ENCODE peak calls at places on chromosome 17, in five cellular contexts. Z, F, B, O and M are unnamed samples.

GRCh38 chr17:78884148-78884870 is 18.7 kb downstream of the CEP295NL start:
- DNase-seq in Z (no peak), O (no peak), F (peak), B (peak), M (no peak)

GRCh38 chr17:19728114-19728495 is 11.7 kb upstream of the SLC47A2 start:
- DNase-seq in B (peak), Z (no peak), O (peak), F (peak), M (peak)

GRCh38 chr17:40063034-40063765 is 435 bp downstream of the THRA start:
- DNase-seq in F (peak), O (peak), B (peak), Z (no peak), M (no peak)

GRCh38 chr17:3890082-3890892 is 2.6 kb downstream of the CAMKK1 start:
- DNase-seq in F (peak), Z (no peak), O (peak), B (peak), M (peak)

GRCh38 chr17:62692721-62693431 is 65.4 kb downstream of the MRC2 start:
- DNase-seq in B (peak), O (no peak), F (no peak), Z (no peak), M (peak)

GRCh38 chr17:266701-267656 is 85.5 kb upstream of the DOC2B start:
- DNase-seq in Z (no peak), O (peak), B (no peak), F (peak), M (no peak)

GRCh38 chr17:17343896-17344506 is 40.8 kb downstream of the NT5M start:
- DNase-seq in O (no peak), B (no peak), Z (no peak), F (peak), M (no peak)

GRCh38 chr17:50641339-50641725 is 6.7 kb downstream of the ABCC3 start:
- DNase-seq in Z (no peak), B (no peak), F (no peak), O (no peak), M (no peak)

GRCh38 chr17:19867654-19868395 is at the start of gene ULK2:
- DNase-seq in F (peak), Z (no peak), B (peak), O (peak), M (peak)

GRCh38 chr17:56699186-56699895 is 105.8 kb downstream of the NOG start:
- DNase-seq in O (peak), B (peak), F (peak), Z (no peak), M (peak)

GRCh38 chr17:8212312-8213180 is 2.2 kb upstream of the AURKB start:
- DNase-seq in Z (no peak), B (peak), F (no peak), O (no peak), M (no peak)

GRCh38 chr17:60525347-60525623 is 757 bp downstream of the APPBP2 start:
- DNase-seq in Z (no peak), F (no peak), O (peak), B (peak), M (no peak)

GRCh38 chr17:78759203-78759968 is 22.7 kb downstream of the CYTH1 start:
- DNase-seq in O (peak), F (peak), Z (no peak), B (no peak), M (no peak)

GRCh38 chr17:29115906-29116651 is 64.1 kb downstream of the MYO18A start:
- DNase-seq in B (peak), Z (no peak), F (no peak), O (peak), M (peak)

GRCh38 chr17:55233840-55234239 is 30.9 kb upstream of the HLF start:
- DNase-seq in B (no peak), O (no peak), Z (no peak), F (no peak), M (no peak)

GRCh38 chr17:13490427-13490826 is 111.3 kb downstream of the HS3ST3A1 start:
- DNase-seq in Z (no peak), F (no peak), O (no peak), B (no peak), M (no peak)

GRCh38 chr17:41540921-41541625 is 13.0 kb upstream of the KRT19 start:
- DNase-seq in F (no peak), B (no peak), Z (no peak), O (peak), M (no peak)

GRCh38 chr17:48595107-48595999 is 1.8 kb upstream of the HOXB5 start:
- DNase-seq in F (no peak), Z (no peak), B (no peak), O (no peak), M (no peak)

GRCh38 chr17:73976676-73977521 is 226.6 kb upstream of the RPL38 start:
- DNase-seq in O (no peak), Z (no peak), F (no peak), B (no peak), M (peak)

GRCh38 chr17:27559996-27560481 is 70.9 kb upstream of the LGALS9 start:
- DNase-seq in Z (no peak), O (peak), F (peak), B (peak), M (peak)

GRCh38 chr17:82939213-82940030 is 99.6 kb upstream of the ZNF750 start:
- DNase-seq in B (no peak), F (no peak), Z (no peak), O (no peak), M (no peak)

GRCh38 chr17:70599198-70599597 is 429.9 kb downstream of the KCNJ2 start:
- DNase-seq in Z (no peak), B (no peak), O (no peak), F (no peak), M (no peak)

GRCh38 chr17:67414559-67414958 is 37.5 kb downstream of the PITPNC1 start:
- DNase-seq in F (no peak), B (no peak), O (no peak), Z (no peak), M (no peak)

GRCh38 chr17:44914148-44914547 is 1.2 kb downstream of the GFAP start:
- DNase-seq in B (no peak), F (no peak), Z (no peak), O (no peak), M (no peak)

GRCh38 chr17:77618173-77618572 is 340.3 kb upstream of the TNRC6C start:
- DNase-seq in B (no peak), Z (no peak), F (no peak), O (no peak), M (no peak)

GRCh38 chr17:1649844-1650409 is at the start of gene RILP:
- DNase-seq in O (peak), B (no peak), Z (no peak), F (peak), M (peak)

GRCh38 chr17:41689497-41690299 is 1.0 kb downstream of the EIF1 start:
- DNase-seq in O (peak), F (no peak), B (peak), Z (no peak), M (no peak)

GRCh38 chr17:27520571-27521185 is 64.4 kb downstream of the KSR1 start:
- DNase-seq in B (no peak), O (no peak), F (no peak), Z (no peak), M (no peak)

GRCh38 chr17:76179496-76180467 is 38.7 kb upstream of the FOXJ1 start:
- DNase-seq in F (no peak), B (peak), O (no peak), Z (no peak), M (no peak)

GRCh38 chr17:3558603-3559269 is 1.1 kb upstream of the TRPV3 start:
- DNase-seq in F (no peak), O (no peak), Z (peak), B (peak), M (no peak)

GRCh38 chr17:68910256-68910705 is 44.9 kb downstream of the ABCA8 start:
- DNase-seq in B (peak), Z (no peak), F (peak), O (no peak), M (no peak)

GRCh38 chr17:64004903-64005733 is 7.0 kb downstream of the PRR29 start:
- DNase-seq in B (no peak), O (no peak), F (no peak), Z (no peak), M (no peak)

GRCh38 chr17:63497708-63498483 is 21.0 kb downstream of the ACE start:
- DNase-seq in O (no peak), F (no peak), Z (no peak), B (peak), M (no peak)

GRCh38 chr17:71809537-71809936 is 311.3 kb upstream of the SOX9 start:
- DNase-seq in B (no peak), O (no peak), Z (no peak), F (no peak), M (no peak)